ENCODE peak calls at places on chromosomes 1 and 21, in six cellular contexts. S is fibroblast of mammary gland, D is sigmoid colon, Y is NB4, J is GM12865, E is vagina. X is an unnamed sample.

GRCh38 chr1:10733967-10734366 is 62.5 kb downstream of the CASZ1 start:
- DNase-seq in S (no peak), D (no peak), Y (no peak), J (peak), E (no peak), X (no peak)

GRCh38 chr1:234721476-234722266 is 111.7 kb upstream of the IRF2BP2 start:
- DNase-seq in S (peak), D (peak), Y (peak), J (no peak), E (no peak), X (no peak)

GRCh38 chr21:36164427-36164784 is 7.8 kb downstream of the DOP1B start:
- DNase-seq in S (no peak), D (no peak), Y (no peak), J (no peak), E (no peak), X (no peak)

GRCh38 chr1:47885062-47885461 is 112.1 kb downstream of the TRABD2B start:
- DNase-seq in S (no peak), D (no peak), Y (no peak), J (no peak), E (no peak), X (no peak)

GRCh38 chr1:166785987-166786386 is 53.3 kb upstream of the POGK start:
- DNase-seq in S (no peak), D (no peak), Y (no peak), J (no peak), E (no peak), X (no peak)

GRCh38 chr1:4561213-4561612 is 93.2 kb upstream of the AJAP1 start:
- DNase-seq in S (no peak), D (no peak), Y (no peak), J (no peak), E (peak), X (no peak)

GRCh38 chr1:172343246-172344099 is 77.0 kb upstream of the C1orf105 start:
- DNase-seq in S (peak), D (no peak), Y (peak), J (peak), E (no peak), X (no peak)

GRCh38 chr1:7808253-7808844 is 24.3 kb downstream of the PER3 start:
- DNase-seq in S (peak), D (no peak), Y (peak), J (peak), E (no peak), X (no peak)

GRCh38 chr1:3767328-3767925 is 5.1 kb upstream of the SMIM1 start:
- DNase-seq in S (no peak), D (no peak), Y (no peak), J (no peak), E (no peak), X (no peak)

GRCh38 chr1:203645996-203646395 is 19.4 kb downstream of the ATP2B4 start:
- DNase-seq in S (no peak), D (no peak), Y (no peak), J (no peak), E (no peak), X (no peak)

GRCh38 chr1:178192686-178193085 is 98.8 kb downstream of the RASAL2 start:
- DNase-seq in S (peak), D (no peak), Y (peak), J (no peak), E (no peak), X (no peak)

GRCh38 chr1:181911715-181912114 is 149.8 kb downstream of the ZNF648 start:
- DNase-seq in S (no peak), D (no peak), Y (no peak), J (no peak), E (no peak), X (no peak)

GRCh38 chr1:86507935-86508582 is 38.8 kb upstream of the CLCA4 start:
- DNase-seq in S (peak), D (peak), Y (peak), J (peak), E (no peak), X (no peak)

GRCh38 chr1:248852548-248852947 is 6.3 kb downstream of the ZNF692 start:
- DNase-seq in S (no peak), D (no peak), Y (no peak), J (no peak), E (no peak), X (no peak)

GRCh38 chr1:116754203-116754977 is at the start of gene CD2:
- DNase-seq in S (no peak), D (no peak), Y (peak), J (no peak), E (no peak), X (no peak)

GRCh38 chr1:219537182-219537581 is 75.7 kb downstream of the ZC3H11B start:
- DNase-seq in S (no peak), D (no peak), Y (no peak), J (no peak), E (no peak), X (no peak)

GRCh38 chr1:101236546-101237228 is at the start of gene S1PR1:
- DNase-seq in S (peak), D (peak), Y (peak), J (peak), E (no peak), X (no peak)

GRCh38 chr1:117843791-117844190 is 85.6 kb downstream of the GDAP2 start:
- DNase-seq in S (peak), D (no peak), Y (no peak), J (no peak), E (no peak), X (no peak)

GRCh38 chr1:236156512-236157208 is 14.3 kb downstream of the GPR137B start:
- DNase-seq in S (no peak), D (no peak), Y (peak), J (peak), E (no peak), X (peak)

GRCh38 chr1:89901957-89902669 is 81.3 kb downstream of the LRRC8D start:
- DNase-seq in S (no peak), D (no peak), Y (no peak), J (no peak), E (no peak), X (no peak)

GRCh38 chr1:81717230-81717629 is 83.5 kb upstream of the ADGRL2 start:
- DNase-seq in S (peak), D (no peak), Y (no peak), J (no peak), E (no peak), X (no peak)

GRCh38 chr1:111769517-111770146 is 13.9 kb downstream of the DDX20 start:
- DNase-seq in S (peak), D (no peak), Y (peak), J (peak), E (no peak), X (peak)

GRCh38 chr1:210747890-210748289 is 386.1 kb downstream of the KCNH1 start:
- DNase-seq in S (no peak), D (no peak), Y (no peak), J (no peak), E (peak), X (no peak)

GRCh38 chr1:41936107-41936506 is 17.4 kb upstream of the HIVEP3 start:
- DNase-seq in S (peak), D (no peak), Y (no peak), J (peak), E (no peak), X (no peak)

GRCh38 chr1:4062560-4062959 is 162.5 kb upstream of the C1orf174 start:
- DNase-seq in S (no peak), D (no peak), Y (no peak), J (no peak), E (no peak), X (no peak)

DNA sequence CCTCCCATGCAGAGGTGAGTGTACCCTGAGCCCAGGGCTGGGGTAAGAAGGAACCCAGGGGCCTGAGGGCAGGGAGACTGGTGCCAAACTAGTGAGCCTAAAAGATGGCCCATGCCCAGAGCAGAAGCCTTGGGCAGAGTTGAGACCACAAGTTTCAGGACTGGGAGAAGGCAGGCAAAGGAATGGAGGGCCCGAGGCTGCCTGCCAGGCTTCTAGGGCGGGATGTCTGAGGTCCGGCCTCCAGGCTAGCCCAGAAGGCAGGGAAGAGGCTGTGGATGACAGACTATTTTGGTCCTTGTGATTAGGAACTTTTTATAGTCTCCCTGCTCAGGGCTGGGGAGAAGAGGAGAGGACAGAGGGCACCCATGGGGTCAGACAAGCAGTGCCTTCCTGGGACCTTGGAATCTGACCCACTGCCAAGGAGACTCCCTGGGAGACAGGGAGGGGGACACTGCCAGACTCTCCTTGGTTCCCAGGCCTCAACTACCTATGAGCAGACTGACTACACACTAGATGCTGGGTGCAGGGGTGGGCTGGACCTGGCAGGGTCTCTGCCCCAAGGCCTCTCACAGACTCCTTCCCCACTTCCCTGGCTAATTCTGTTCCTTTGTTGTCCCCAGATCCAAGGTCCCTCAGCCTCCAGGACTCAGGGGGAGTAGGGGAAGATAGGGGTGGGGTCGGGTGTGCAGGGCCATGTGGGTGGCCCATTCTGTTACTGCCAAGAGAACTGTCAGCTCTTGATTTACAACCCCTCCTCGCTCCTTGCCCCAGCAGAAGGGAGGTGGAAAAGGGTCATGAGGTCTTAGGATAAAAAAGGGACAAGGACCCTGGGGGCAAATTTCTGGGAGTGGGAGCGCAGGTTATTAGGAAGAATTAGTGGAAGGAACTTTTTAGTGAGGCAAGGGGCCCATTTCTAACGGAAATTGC is 497 bp downstream of the FAM110D start:
- DNase-seq in S (no peak), D (no peak), Y (no peak), J (no peak), E (no peak), X (no peak)
- H3K4me3 ChIP-seq in S (no peak), D (peak), Y (no peak), J (no peak), E (peak), X (no peak)

DNA sequence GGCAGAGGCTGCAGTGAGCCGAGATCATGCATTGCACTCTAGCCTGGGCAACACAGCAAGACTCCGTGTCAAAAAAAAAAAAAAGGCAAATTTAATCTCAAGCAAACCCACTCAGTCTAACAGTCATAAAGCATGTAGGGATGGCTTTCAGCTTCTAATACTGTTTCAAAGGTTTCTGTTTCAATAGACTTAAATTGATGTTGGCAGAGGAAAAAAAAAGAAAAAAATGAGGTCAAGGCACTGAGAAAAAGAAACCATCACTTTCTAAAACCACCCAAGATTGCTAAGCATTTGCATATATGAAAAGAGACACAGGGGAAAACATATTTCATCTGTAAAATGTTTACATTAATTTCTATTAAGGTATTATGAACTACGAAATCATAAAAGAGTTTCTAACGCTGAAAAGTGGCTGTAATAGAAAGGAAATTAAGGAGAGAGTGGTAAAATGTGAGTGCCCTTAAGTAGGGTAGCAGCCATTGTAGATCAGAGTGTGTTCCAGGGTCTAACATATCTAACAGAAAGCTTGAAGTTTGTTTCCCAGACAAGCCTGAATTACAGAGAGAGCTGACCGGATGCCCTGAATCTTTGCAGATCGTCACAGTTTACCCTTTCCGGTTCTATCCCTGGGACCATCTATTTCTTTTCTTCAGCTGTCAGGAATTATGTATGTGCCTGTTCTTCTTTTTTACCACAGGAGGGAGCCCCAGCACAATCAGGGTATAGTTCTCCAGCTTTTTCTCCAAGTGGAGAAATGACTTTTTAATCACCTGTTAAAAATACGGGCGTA is 70.0 kb downstream of the PLD5 start:
- DNase-seq in S (peak), D (no peak), Y (peak), J (peak), E (no peak), X (no peak)
- TF ChIP-seq CTCF in S (peak), D (peak), Y (peak), J (peak), E (peak), X (peak)

GRCh38 chr1:156080598-156081173 is 1.6 kb downstream of the MEX3A start:
- DNase-seq in S (no peak), D (no peak), Y (no peak), J (no peak), E (no peak), X (no peak)
- H3K4me3 ChIP-seq in S (peak), D (no peak), Y (no peak), J (no peak), E (peak), X (no peak)

GRCh38 chr1:1599030-1599916 is 662 bp downstream of the FNDC10 start:
- DNase-seq in S (peak), D (no peak), Y (peak), J (peak), E (no peak), X (no peak)
- TF ChIP-seq CTCF in S (no peak), D (no peak), Y (no peak), J (peak), E (no peak), X (peak)

GRCh38 chr1:198934901-198935301 is 296.1 kb downstream of the PTPRC start:
- DNase-seq in S (peak), D (no peak), Y (peak), J (peak), E (no peak), X (no peak)
- H3K4me3 ChIP-seq in S (peak), D (peak), Y (peak), J (peak), E (peak), X (peak)

GRCh38 chr1:208450958-208451357 is 206.8 kb upstream of the PLXNA2 start:
- DNase-seq in S (no peak), D (peak), Y (no peak), J (no peak), E (no peak), X (no peak)

GRCh38 chr1:208445710-208446702 is 201.8 kb upstream of the PLXNA2 start:
- DNase-seq in S (no peak), D (no peak), Y (no peak), J (no peak), E (no peak), X (no peak)

GRCh38 chr1:208448425-208448824 is 204.2 kb upstream of the PLXNA2 start:
- DNase-seq in S (no peak), D (no peak), Y (no peak), J (no peak), E (no peak), X (no peak)

GRCh38 chr1:208455821-208456220 is 211.6 kb upstream of the PLXNA2 start:
- DNase-seq in S (peak), D (no peak), Y (no peak), J (no peak), E (no peak), X (no peak)

GRCh38 chr1:208449951-208450350 is 205.8 kb upstream of the PLXNA2 start:
- DNase-seq in S (no peak), D (no peak), Y (no peak), J (no peak), E (no peak), X (no peak)
- TF ChIP-seq CTCF in S (no peak), D (no peak), Y (no peak), J (no peak), E (no peak), X (no peak)

DNA sequence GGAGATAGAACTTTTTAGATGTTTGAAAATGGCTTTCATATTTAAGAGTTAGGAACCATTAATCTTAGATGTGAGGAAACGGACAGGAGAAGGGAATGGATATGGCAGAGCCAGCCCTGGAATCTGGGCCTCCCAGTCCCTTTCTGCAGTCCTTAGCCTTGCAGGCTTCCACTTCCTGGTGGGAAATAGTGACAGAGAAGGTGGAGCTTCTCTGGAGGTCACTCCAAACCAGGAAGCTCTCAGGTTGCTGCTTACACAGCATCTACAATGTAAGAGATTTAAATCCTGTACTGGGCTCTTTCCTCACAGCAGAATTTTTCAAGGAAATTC is 2.5 kb downstream of the S100A11 start:
- DNase-seq in S (no peak), D (no peak), Y (no peak), J (no peak), E (no peak), X (no peak)
- H3K4me3 ChIP-seq in S (peak), D (no peak), Y (peak), J (no peak), E (peak), X (peak)

GRCh38 chr1:95028954-95029353 is 43.8 kb downstream of the ALG14 start:
- DNase-seq in S (no peak), D (no peak), Y (no peak), J (no peak), E (no peak), X (no peak)
- TF ChIP-seq CTCF in S (no peak), D (no peak), Y (no peak), J (no peak), E (no peak), X (no peak)

DNA sequence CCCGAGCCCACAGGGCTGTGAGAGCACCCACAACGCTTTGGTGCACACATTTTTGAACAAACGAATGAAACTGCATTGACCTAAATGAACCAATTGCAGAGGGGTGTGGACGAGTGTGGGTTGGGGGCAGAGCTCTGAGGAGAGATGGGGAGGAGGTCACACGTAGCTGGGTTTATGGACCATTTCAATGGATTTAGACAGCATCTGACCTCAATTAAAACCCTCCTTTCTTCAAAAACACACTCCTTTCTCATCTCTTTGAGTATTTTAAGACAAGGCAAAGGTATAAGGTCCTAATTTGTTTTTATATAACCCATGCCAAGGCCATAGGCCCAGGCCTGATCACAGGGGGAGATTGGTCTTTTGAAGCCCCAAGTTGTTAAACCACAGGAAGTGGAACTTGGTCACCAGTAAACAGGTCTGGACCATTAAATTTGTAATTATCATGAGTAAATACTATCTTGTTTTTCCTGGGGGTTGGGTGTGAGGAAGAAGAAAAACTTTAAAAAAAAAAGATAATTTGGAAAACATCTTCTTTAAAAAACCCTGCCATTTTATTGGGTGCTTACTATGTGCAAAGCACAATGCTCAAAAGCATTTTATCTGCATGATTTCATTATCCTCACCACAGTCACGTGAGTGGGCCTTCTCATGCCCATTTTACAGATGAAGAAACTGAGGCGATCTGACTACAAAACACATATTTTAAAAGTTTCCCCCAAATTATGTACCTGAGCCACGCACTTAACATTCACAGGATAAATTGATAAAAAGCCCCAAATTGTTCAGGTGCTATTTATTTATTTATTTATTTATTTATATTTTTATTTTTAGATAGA is 8.9 kb upstream of the INAVA start:
- DNase-seq in S (no peak), D (no peak), Y (no peak), J (peak), E (no peak), X (no peak)
- H3K4me3 ChIP-seq in S (no peak), D (no peak), Y (no peak), J (no peak), E (no peak), X (no peak)